ENCODE peak calls at places on chromosomes 12 and 14, in ten cellular contexts. One of them, this sample, is unnamed.

GRCh38 chr14:78700236-78700635 is 530.1 kb downstream of the NRXN3 start:
- DNase-seq in activated gamma-delta T cell treated with Interleukin-2 at 50 U/mL for 16 hours: no peak
- DNase-seq in skeletal muscle cell: no peak
- DNase-seq in stimulated activated CD8-positive, alpha-beta memory T cell treated with anti-CD3 and anti-CD28 coated beads, Interleukin-4, amount 100 ng/mL, for 48 hours: no peak
- DNase-seq in DMS79 treated with DMSO at 0.1 percent for 48 hours: peak
- DNase-seq in ecto neural progenitor cell: no peak
- DNase-seq in colonic mucosa: no peak
- DNase-seq in NCI-H2081: no peak
- DNase-seq in H1: no peak
- DNase-seq in occipital lobe: no peak
- DNase-seq in this sample: no peak

GRCh38 chr12:20356048-20356447 is 12.3 kb upstream of the PDE3A start:
- DNase-seq in activated gamma-delta T cell treated with Interleukin-2 at 50 U/mL for 16 hours: no peak
- DNase-seq in skeletal muscle cell: no peak
- DNase-seq in stimulated activated CD8-positive, alpha-beta memory T cell treated with anti-CD3 and anti-CD28 coated beads, Interleukin-4, amount 100 ng/mL, for 48 hours: no peak
- DNase-seq in DMS79 treated with DMSO at 0.1 percent for 48 hours: no peak
- DNase-seq in ecto neural progenitor cell: no peak
- DNase-seq in colonic mucosa: no peak
- DNase-seq in NCI-H2081: no peak
- DNase-seq in H1: no peak
- DNase-seq in occipital lobe: no peak
- DNase-seq in this sample: no peak

GRCh38 chr14:99971929-99972747 is 93.1 kb upstream of the EVL start:
- DNase-seq in activated gamma-delta T cell treated with Interleukin-2 at 50 U/mL for 16 hours: no peak
- DNase-seq in skeletal muscle cell: no peak
- DNase-seq in stimulated activated CD8-positive, alpha-beta memory T cell treated with anti-CD3 and anti-CD28 coated beads, Interleukin-4, amount 100 ng/mL, for 48 hours: peak
- DNase-seq in DMS79 treated with DMSO at 0.1 percent for 48 hours: peak
- DNase-seq in ecto neural progenitor cell: peak
- DNase-seq in colonic mucosa: no peak
- DNase-seq in NCI-H2081: peak
- DNase-seq in H1: no peak
- DNase-seq in occipital lobe: no peak
- DNase-seq in this sample: no peak

GRCh38 chr14:105945891-105946290 is 419.5 kb downstream of the TMEM121 start:
- DNase-seq in activated gamma-delta T cell treated with Interleukin-2 at 50 U/mL for 16 hours: no peak
- DNase-seq in skeletal muscle cell: no peak
- DNase-seq in stimulated activated CD8-positive, alpha-beta memory T cell treated with anti-CD3 and anti-CD28 coated beads, Interleukin-4, amount 100 ng/mL, for 48 hours: peak
- DNase-seq in DMS79 treated with DMSO at 0.1 percent for 48 hours: peak
- DNase-seq in ecto neural progenitor cell: no peak
- DNase-seq in colonic mucosa: no peak
- DNase-seq in NCI-H2081: no peak
- DNase-seq in H1: no peak
- DNase-seq in occipital lobe: no peak
- DNase-seq in this sample: no peak

GRCh38 chr12:51011960-51012359 is 14.2 kb downstream of the SLC11A2 start:
- DNase-seq in activated gamma-delta T cell treated with Interleukin-2 at 50 U/mL for 16 hours: no peak
- DNase-seq in skeletal muscle cell: no peak
- DNase-seq in stimulated activated CD8-positive, alpha-beta memory T cell treated with anti-CD3 and anti-CD28 coated beads, Interleukin-4, amount 100 ng/mL, for 48 hours: no peak
- DNase-seq in DMS79 treated with DMSO at 0.1 percent for 48 hours: no peak
- DNase-seq in ecto neural progenitor cell: peak
- DNase-seq in colonic mucosa: no peak
- DNase-seq in NCI-H2081: no peak
- DNase-seq in H1: no peak
- DNase-seq in occipital lobe: no peak
- DNase-seq in this sample: no peak

GRCh38 chr12:59792647-59793046 is 196.8 kb downstream of the SLC16A7 start:
- DNase-seq in activated gamma-delta T cell treated with Interleukin-2 at 50 U/mL for 16 hours: no peak
- DNase-seq in skeletal muscle cell: no peak
- DNase-seq in stimulated activated CD8-positive, alpha-beta memory T cell treated with anti-CD3 and anti-CD28 coated beads, Interleukin-4, amount 100 ng/mL, for 48 hours: no peak
- DNase-seq in DMS79 treated with DMSO at 0.1 percent for 48 hours: no peak
- DNase-seq in ecto neural progenitor cell: no peak
- DNase-seq in colonic mucosa: no peak
- DNase-seq in NCI-H2081: no peak
- DNase-seq in H1: no peak
- DNase-seq in occipital lobe: no peak
- DNase-seq in this sample: no peak

GRCh38 chr12:32024884-32025599 is 65.8 kb downstream of the RESF1 start:
- DNase-seq in activated gamma-delta T cell treated with Interleukin-2 at 50 U/mL for 16 hours: no peak
- DNase-seq in skeletal muscle cell: no peak
- DNase-seq in stimulated activated CD8-positive, alpha-beta memory T cell treated with anti-CD3 and anti-CD28 coated beads, Interleukin-4, amount 100 ng/mL, for 48 hours: no peak
- DNase-seq in DMS79 treated with DMSO at 0.1 percent for 48 hours: peak
- DNase-seq in ecto neural progenitor cell: no peak
- DNase-seq in colonic mucosa: no peak
- DNase-seq in NCI-H2081: no peak
- DNase-seq in H1: no peak
- DNase-seq in occipital lobe: no peak
- DNase-seq in this sample: no peak

GRCh38 chr12:20777420-20777819 is 33.1 kb upstream of the SLCO1B3 start:
- DNase-seq in activated gamma-delta T cell treated with Interleukin-2 at 50 U/mL for 16 hours: no peak
- DNase-seq in skeletal muscle cell: no peak
- DNase-seq in stimulated activated CD8-positive, alpha-beta memory T cell treated with anti-CD3 and anti-CD28 coated beads, Interleukin-4, amount 100 ng/mL, for 48 hours: no peak
- DNase-seq in DMS79 treated with DMSO at 0.1 percent for 48 hours: no peak
- DNase-seq in ecto neural progenitor cell: no peak
- DNase-seq in colonic mucosa: no peak
- DNase-seq in NCI-H2081: no peak
- DNase-seq in H1: no peak
- DNase-seq in occipital lobe: no peak
- DNase-seq in this sample: no peak

GRCh38 chr12:94183702-94184379 is 35.5 kb downstream of the PLXNC1 start:
- DNase-seq in activated gamma-delta T cell treated with Interleukin-2 at 50 U/mL for 16 hours: no peak
- DNase-seq in skeletal muscle cell: no peak
- DNase-seq in stimulated activated CD8-positive, alpha-beta memory T cell treated with anti-CD3 and anti-CD28 coated beads, Interleukin-4, amount 100 ng/mL, for 48 hours: no peak
- DNase-seq in DMS79 treated with DMSO at 0.1 percent for 48 hours: no peak
- DNase-seq in ecto neural progenitor cell: no peak
- DNase-seq in colonic mucosa: peak
- DNase-seq in NCI-H2081: no peak
- DNase-seq in H1: no peak
- DNase-seq in occipital lobe: no peak
- DNase-seq in this sample: no peak

GRCh38 chr14:75044322-75044721 is 6.9 kb downstream of the MLH3 start:
- DNase-seq in activated gamma-delta T cell treated with Interleukin-2 at 50 U/mL for 16 hours: no peak
- DNase-seq in skeletal muscle cell: peak
- DNase-seq in stimulated activated CD8-positive, alpha-beta memory T cell treated with anti-CD3 and anti-CD28 coated beads, Interleukin-4, amount 100 ng/mL, for 48 hours: no peak
- DNase-seq in DMS79 treated with DMSO at 0.1 percent for 48 hours: peak
- DNase-seq in ecto neural progenitor cell: no peak
- DNase-seq in colonic mucosa: no peak
- DNase-seq in NCI-H2081: no peak
- DNase-seq in H1: no peak
- DNase-seq in occipital lobe: no peak
- DNase-seq in this sample: no peak

GRCh38 chr12:103978384-103978982 is 12.8 kb downstream of the TDG start:
- DNase-seq in activated gamma-delta T cell treated with Interleukin-2 at 50 U/mL for 16 hours: no peak
- DNase-seq in skeletal muscle cell: no peak
- DNase-seq in stimulated activated CD8-positive, alpha-beta memory T cell treated with anti-CD3 and anti-CD28 coated beads, Interleukin-4, amount 100 ng/mL, for 48 hours: no peak
- DNase-seq in DMS79 treated with DMSO at 0.1 percent for 48 hours: no peak
- DNase-seq in ecto neural progenitor cell: no peak
- DNase-seq in colonic mucosa: no peak
- DNase-seq in NCI-H2081: no peak
- DNase-seq in H1: no peak
- DNase-seq in occipital lobe: no peak
- DNase-seq in this sample: no peak

GRCh38 chr14:23984891-23985607 is 3.7 kb upstream of the DHRS4L2 start:
- DNase-seq in activated gamma-delta T cell treated with Interleukin-2 at 50 U/mL for 16 hours: no peak
- DNase-seq in skeletal muscle cell: peak
- DNase-seq in stimulated activated CD8-positive, alpha-beta memory T cell treated with anti-CD3 and anti-CD28 coated beads, Interleukin-4, amount 100 ng/mL, for 48 hours: no peak
- DNase-seq in DMS79 treated with DMSO at 0.1 percent for 48 hours: no peak
- DNase-seq in ecto neural progenitor cell: no peak
- DNase-seq in colonic mucosa: no peak
- DNase-seq in NCI-H2081: no peak
- DNase-seq in H1: no peak
- DNase-seq in occipital lobe: no peak
- DNase-seq in this sample: peak

GRCh38 chr12:30440826-30441602 is 254.7 kb downstream of the IPO8 start:
- DNase-seq in activated gamma-delta T cell treated with Interleukin-2 at 50 U/mL for 16 hours: no peak
- DNase-seq in skeletal muscle cell: no peak
- DNase-seq in stimulated activated CD8-positive, alpha-beta memory T cell treated with anti-CD3 and anti-CD28 coated beads, Interleukin-4, amount 100 ng/mL, for 48 hours: no peak
- DNase-seq in DMS79 treated with DMSO at 0.1 percent for 48 hours: no peak
- DNase-seq in ecto neural progenitor cell: no peak
- DNase-seq in colonic mucosa: no peak
- DNase-seq in NCI-H2081: no peak
- DNase-seq in H1: no peak
- DNase-seq in occipital lobe: no peak
- DNase-seq in this sample: no peak

GRCh38 chr14:76584271-76584702 is 177.0 kb upstream of the VASH1 start:
- DNase-seq in activated gamma-delta T cell treated with Interleukin-2 at 50 U/mL for 16 hours: no peak
- DNase-seq in skeletal muscle cell: no peak
- DNase-seq in stimulated activated CD8-positive, alpha-beta memory T cell treated with anti-CD3 and anti-CD28 coated beads, Interleukin-4, amount 100 ng/mL, for 48 hours: no peak
- DNase-seq in DMS79 treated with DMSO at 0.1 percent for 48 hours: no peak
- DNase-seq in ecto neural progenitor cell: no peak
- DNase-seq in colonic mucosa: no peak
- DNase-seq in NCI-H2081: peak
- DNase-seq in H1: no peak
- DNase-seq in occipital lobe: no peak
- DNase-seq in this sample: no peak

GRCh38 chr12:113886721-113887120 is 79.4 kb downstream of the RBM19 start:
- DNase-seq in activated gamma-delta T cell treated with Interleukin-2 at 50 U/mL for 16 hours: no peak
- DNase-seq in skeletal muscle cell: no peak
- DNase-seq in stimulated activated CD8-positive, alpha-beta memory T cell treated with anti-CD3 and anti-CD28 coated beads, Interleukin-4, amount 100 ng/mL, for 48 hours: no peak
- DNase-seq in DMS79 treated with DMSO at 0.1 percent for 48 hours: no peak
- DNase-seq in ecto neural progenitor cell: no peak
- DNase-seq in colonic mucosa: no peak
- DNase-seq in NCI-H2081: no peak
- DNase-seq in H1: no peak
- DNase-seq in occipital lobe: no peak
- DNase-seq in this sample: no peak

GRCh38 chr12:121064116-121064515 is 25.1 kb upstream of the OASL start:
- DNase-seq in activated gamma-delta T cell treated with Interleukin-2 at 50 U/mL for 16 hours: no peak
- DNase-seq in skeletal muscle cell: no peak
- DNase-seq in stimulated activated CD8-positive, alpha-beta memory T cell treated with anti-CD3 and anti-CD28 coated beads, Interleukin-4, amount 100 ng/mL, for 48 hours: no peak
- DNase-seq in DMS79 treated with DMSO at 0.1 percent for 48 hours: no peak
- DNase-seq in ecto neural progenitor cell: peak
- DNase-seq in colonic mucosa: peak
- DNase-seq in NCI-H2081: no peak
- DNase-seq in H1: no peak
- DNase-seq in occipital lobe: no peak
- DNase-seq in this sample: no peak

GRCh38 chr12:86666311-86666710 is 410.1 kb upstream of the MGAT4C start:
- DNase-seq in activated gamma-delta T cell treated with Interleukin-2 at 50 U/mL for 16 hours: no peak
- DNase-seq in skeletal muscle cell: no peak
- DNase-seq in stimulated activated CD8-positive, alpha-beta memory T cell treated with anti-CD3 and anti-CD28 coated beads, Interleukin-4, amount 100 ng/mL, for 48 hours: no peak
- DNase-seq in DMS79 treated with DMSO at 0.1 percent for 48 hours: no peak
- DNase-seq in ecto neural progenitor cell: no peak
- DNase-seq in colonic mucosa: no peak
- DNase-seq in NCI-H2081: no peak
- DNase-seq in H1: no peak
- DNase-seq in occipital lobe: no peak
- DNase-seq in this sample: no peak

GRCh38 chr14:23406725-23407355 is 1.2 kb downstream of the MYH6 start:
- DNase-seq in activated gamma-delta T cell treated with Interleukin-2 at 50 U/mL for 16 hours: no peak
- DNase-seq in skeletal muscle cell: no peak
- DNase-seq in stimulated activated CD8-positive, alpha-beta memory T cell treated with anti-CD3 and anti-CD28 coated beads, Interleukin-4, amount 100 ng/mL, for 48 hours: no peak
- DNase-seq in DMS79 treated with DMSO at 0.1 percent for 48 hours: no peak
- DNase-seq in ecto neural progenitor cell: no peak
- DNase-seq in colonic mucosa: no peak
- DNase-seq in NCI-H2081: no peak
- DNase-seq in H1: no peak
- DNase-seq in occipital lobe: no peak
- DNase-seq in this sample: no peak

GRCh38 chr12:107788690-107789458 is 14.4 kb downstream of the ASCL4 start:
- DNase-seq in activated gamma-delta T cell treated with Interleukin-2 at 50 U/mL for 16 hours: no peak
- DNase-seq in skeletal muscle cell: no peak
- DNase-seq in stimulated activated CD8-positive, alpha-beta memory T cell treated with anti-CD3 and anti-CD28 coated beads, Interleukin-4, amount 100 ng/mL, for 48 hours: no peak
- DNase-seq in DMS79 treated with DMSO at 0.1 percent for 48 hours: no peak
- DNase-seq in ecto neural progenitor cell: no peak
- DNase-seq in colonic mucosa: no peak
- DNase-seq in NCI-H2081: no peak
- DNase-seq in H1: no peak
- DNase-seq in occipital lobe: no peak
- DNase-seq in this sample: no peak

This sample was measured in fibroblast of the conjunctiva.